ENCODE peak calls at places on chromosomes 5 and 9, in seven cellular contexts. P is GM12878, X is kidney, E is SJSA1, Y is heart left ventricle, J is GM23338, B is HAP-1. Q is an unnamed sample. For H3K4me1, the result is how much of the 10 kb centered on the place peaks cover.

GRCh38 chr9:35501941-35502340 is 12.0 kb downstream of the RUSC2 start:
- DNase-seq in E (no peak), X (no peak), Y (no peak), P (no peak), J (no peak), B (no peak), Q (no peak)

GRCh38 chr9:108746864-108747263 is 108.9 kb downstream of the ACTL7B start:
- DNase-seq in B (no peak), E (no peak), P (no peak), Y (no peak), X (no peak), J (no peak), Q (no peak)

GRCh38 chr5:2779459-2779858 is 28.0 kb upstream of the IRX2 start:
- DNase-seq in B (no peak), P (no peak), E (no peak), Y (no peak), X (no peak), J (no peak), Q (no peak)

GRCh38 chr5:134464988-134465855 is 53.5 kb upstream of the CDKN2AIPNL start:
- DNase-seq in J (no peak), P (peak), Y (peak), B (no peak), E (peak), X (peak), Q (peak)

GRCh38 chr5:10454591-10455272 is 13.1 kb downstream of the ROPN1L start:
- DNase-seq in Y (no peak), X (no peak), J (no peak), B (no peak), E (peak), P (no peak), Q (no peak)

GRCh38 chr9:121838757-121839669 is 187.6 kb downstream of the DAB2IP start:
- DNase-seq in E (no peak), Y (no peak), P (no peak), B (no peak), J (peak), X (no peak), Q (no peak)

GRCh38 chr5:32254987-32255900 is 57.5 kb downstream of the MTMR12 start:
- DNase-seq in X (no peak), B (no peak), P (no peak), J (no peak), E (no peak), Y (no peak), Q (no peak)

GRCh38 chr9:109251080-109251775 is 69.6 kb downstream of the EPB41L4B start:
- DNase-seq in P (no peak), X (no peak), Y (no peak), E (peak), B (no peak), J (no peak), Q (peak)

GRCh38 chr5:64680289-64680688 is 10.0 kb upstream of the SHISAL2B start:
- DNase-seq in X (no peak), Y (no peak), E (no peak), J (peak), B (no peak), P (no peak), Q (no peak)

GRCh38 chr5:62538017-62538942 is 40.3 kb upstream of the LRRC70 start:
- DNase-seq in X (no peak), E (no peak), J (no peak), B (no peak), Y (no peak), P (peak), Q (no peak)

GRCh38 chr9:94934816-94935328 is 208.4 kb downstream of the AOPEP start:
- DNase-seq in X (no peak), P (no peak), B (no peak), J (no peak), E (no peak), Y (no peak), Q (no peak)

GRCh38 chr5:104139840-104140239 is 577.3 kb upstream of the NUDT12 start:
- DNase-seq in Y (no peak), B (no peak), E (no peak), P (no peak), J (peak), X (no peak), Q (no peak)

DNA sequence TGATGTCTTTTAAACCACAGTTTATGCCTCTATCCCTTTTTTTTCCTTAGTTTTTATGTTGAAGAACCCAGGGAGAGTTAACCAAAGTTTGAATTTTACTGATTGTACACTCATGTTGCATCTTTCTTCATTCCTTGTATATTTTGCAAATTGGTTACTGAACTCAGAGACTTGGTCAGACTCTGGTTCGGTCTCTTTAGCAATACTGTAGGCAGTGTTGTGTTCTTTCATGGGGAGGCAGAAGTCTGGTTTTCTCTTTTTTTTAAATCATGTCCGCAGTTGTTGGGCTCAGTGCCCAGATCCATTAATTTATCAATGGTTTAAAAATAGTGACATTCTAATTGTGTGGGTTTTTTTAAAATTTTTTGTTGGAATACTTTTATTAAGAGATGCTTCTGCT is 23.4 kb downstream of the UBE2R2 start:
- DNase-seq in X (no peak), Y (no peak), B (no peak), J (no peak), E (no peak), P (no peak), Q (no peak)
- H3K4me1 ChIP-seq in X (under half), Y (half or more), B (under half), J (under half), E (under half), P (under half), Q (under half)

GRCh38 chr5:177607115-177607451 is 7.2 kb downstream of the B4GALT7 start:
- DNase-seq in Y (no peak), X (no peak), E (no peak), J (no peak), B (no peak), P (no peak), Q (no peak)

GRCh38 chr5:177606071-177607051 is 6.4 kb downstream of the B4GALT7 start:
- DNase-seq in P (no peak), B (no peak), X (no peak), Y (no peak), E (no peak), J (no peak), Q (no peak)

GRCh38 chr5:177608243-177609075 is 8.5 kb downstream of the B4GALT7 start:
- DNase-seq in X (no peak), Y (no peak), P (no peak), E (no peak), B (no peak), J (no peak), Q (peak)

GRCh38 chr5:177609076-177610059 is 9.4 kb downstream of the B4GALT7 start:
- DNase-seq in J (no peak), P (no peak), Y (no peak), E (no peak), B (no peak), X (no peak), Q (no peak)

DNA sequence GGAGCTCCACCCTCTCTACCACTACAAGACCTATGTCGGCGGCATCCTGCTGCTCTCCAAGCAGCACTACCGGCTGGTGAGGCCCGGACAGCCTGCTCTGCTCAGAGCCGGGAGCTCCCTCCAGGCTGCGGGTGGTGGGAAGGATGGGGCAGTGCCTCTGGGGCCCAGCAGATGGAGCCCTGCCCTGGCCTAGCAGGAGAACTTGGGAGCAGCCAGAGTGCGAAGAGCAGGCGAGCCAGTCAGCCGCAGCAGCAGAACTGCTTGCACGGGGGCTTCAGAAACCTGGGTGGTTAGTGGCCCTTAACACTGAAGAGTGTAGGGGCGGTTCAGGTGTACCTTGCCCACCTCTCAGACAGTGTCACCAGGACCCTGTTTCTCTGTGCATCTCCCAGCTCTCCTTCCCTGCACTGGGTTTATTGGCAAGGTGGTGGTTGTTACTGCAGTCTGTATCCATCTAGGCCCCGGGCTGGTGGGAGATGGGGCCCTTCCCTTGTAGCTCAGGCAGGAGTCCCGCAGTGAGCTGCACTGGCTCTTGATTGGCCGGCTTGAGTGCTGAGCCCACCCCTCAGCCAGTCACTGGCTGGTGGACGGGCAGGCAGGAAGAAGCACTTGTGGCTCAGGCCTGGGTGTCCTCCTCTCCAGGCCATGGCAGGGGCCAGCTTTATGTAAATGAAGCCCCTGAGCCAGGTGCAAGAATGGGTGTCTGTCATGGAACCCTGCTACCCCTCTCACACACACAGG is 7.7 kb downstream of the B4GALT7 start:
- DNase-seq in E (peak), J (peak), P (no peak), Y (peak), B (peak), X (peak), Q (peak)
- H3K4me1 ChIP-seq in E (under half), J (under half), P (under half), Y (under half), B (under half), X (under half), Q (under half)

GRCh38 chr5:14184725-14185124 is 41.6 kb downstream of the TRIO start:
- DNase-seq in B (no peak), J (no peak), X (no peak), P (no peak), Y (no peak), E (no peak), Q (no peak)
- H3K4me1 ChIP-seq in B (under half), J (half or more), X (under half), P (under half), Y (half or more), E (half or more), Q (under half)

DNA sequence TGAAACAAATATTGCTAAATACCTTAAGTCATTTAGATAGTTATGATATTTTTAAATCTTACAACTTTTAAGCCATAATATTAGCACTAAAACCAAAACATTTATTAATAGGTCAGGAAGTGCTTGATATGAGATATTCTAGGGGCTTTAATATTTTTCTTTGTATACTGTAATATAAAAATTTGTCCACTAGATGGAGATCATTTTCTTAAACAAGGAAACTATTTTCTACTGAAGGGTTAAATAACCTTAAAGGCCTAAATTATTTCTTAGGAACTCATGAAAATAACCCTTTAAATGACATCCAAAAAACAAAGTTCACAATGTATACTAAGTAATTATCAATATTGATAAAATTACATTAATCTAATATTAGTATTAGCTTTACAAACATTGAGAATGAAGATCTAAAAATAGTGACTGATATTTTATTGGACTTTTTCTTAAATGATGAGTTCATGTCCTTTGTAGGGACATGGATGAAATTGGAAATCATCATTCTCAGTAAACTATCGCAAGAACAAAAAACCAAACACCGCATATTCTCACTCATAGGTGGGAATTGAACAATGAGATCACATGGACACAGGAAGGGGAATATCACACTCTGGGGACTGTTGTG is 635.7 kb downstream of the RAB3C start:
- DNase-seq in E (no peak), B (peak), X (no peak), J (peak), Y (no peak), P (no peak), Q (no peak)
- H3K4me1 ChIP-seq in E (under half), B (under half), X (under half), J (under half), Y (under half), P (under half), Q (under half)

GRCh38 chr5:171953860-171954701 is 52.4 kb downstream of the FBXW11 start:
- DNase-seq in E (no peak), X (no peak), J (no peak), Y (no peak), P (no peak), B (no peak), Q (no peak)

GRCh38 chr5:171956314-171956713 is 50.1 kb downstream of the FBXW11 start:
- DNase-seq in E (no peak), J (no peak), X (no peak), P (no peak), Y (no peak), B (no peak), Q (no peak)

GRCh38 chr5:171955761-171956160 is 50.7 kb downstream of the FBXW11 start:
- DNase-seq in J (no peak), X (no peak), Y (no peak), P (no peak), B (no peak), E (no peak), Q (no peak)

GRCh38 chr5:171956870-171957501 is 49.5 kb downstream of the FBXW11 start:
- DNase-seq in X (no peak), B (no peak), P (no peak), Y (no peak), E (no peak), J (no peak), Q (no peak)

GRCh38 chr5:171954721-171955120 is 51.7 kb downstream of the FBXW11 start:
- DNase-seq in B (no peak), E (peak), J (no peak), X (no peak), P (no peak), Y (no peak), Q (no peak)
- H3K4me1 ChIP-seq in B (under half), E (under half), J (half or more), X (under half), P (under half), Y (half or more), Q (under half)

GRCh38 chr9:127554966-127555829 is 56.9 kb upstream of the STXBP1 start:
- DNase-seq in Y (no peak), B (no peak), E (peak), J (no peak), P (no peak), X (peak), Q (peak)
- H3K4me1 ChIP-seq in Y (half or more), B (under half), E (half or more), J (under half), P (under half), X (under half), Q (under half)

GRCh38 chr9:113580954-113581311 is 117.4 kb downstream of the RGS3 start:
- DNase-seq in J (no peak), Y (no peak), P (no peak), B (no peak), X (no peak), E (no peak), Q (no peak)
- H3K4me1 ChIP-seq in J (under half), Y (half or more), P (half or more), B (under half), X (under half), E (half or more), Q (under half)